ENCODE peak calls at places on chromosomes 12 and 14, in five cellular contexts. M is GM13976, B is colonic mucosa, T is HCT116, H is suprapubic skin. D is an unnamed sample.

GRCh38 chr14:69475194-69475818 is 9.2 kb upstream of the PLEKHD1 start:
- DNase-seq in M (peak), B (no peak), T (no peak), H (no peak), D (no peak)

GRCh38 chr12:90058721-90059120 is 350.1 kb upstream of the ATP2B1 start:
- DNase-seq in M (no peak), B (no peak), T (no peak), H (no peak), D (no peak)

GRCh38 chr12:30990316-30990715 is 63.8 kb downstream of the TSPAN11 start:
- DNase-seq in M (no peak), B (no peak), T (no peak), H (no peak), D (no peak)

GRCh38 chr12:132014915-132015280 is 65.2 kb downstream of the EP400 start:
- DNase-seq in M (no peak), B (no peak), T (no peak), H (no peak), D (no peak)

GRCh38 chr12:12167847-12168246 is 97.1 kb downstream of the BCL2L14 start:
- DNase-seq in M (no peak), B (no peak), T (no peak), H (no peak), D (no peak)

GRCh38 chr12:46710125-46710743 is 115.6 kb downstream of the SLC38A4 start:
- DNase-seq in M (no peak), B (no peak), T (no peak), H (no peak), D (no peak)

GRCh38 chr14:105058521-105059034 is 6.7 kb downstream of the GPR132 start:
- DNase-seq in M (no peak), B (no peak), T (no peak), H (peak), D (no peak)

GRCh38 chr12:56542164-56542563 is 20.5 kb downstream of the RBMS2 start:
- DNase-seq in M (no peak), B (no peak), T (no peak), H (no peak), D (no peak)

GRCh38 chr12:51847830-51848727 is at the start of gene FIGNL2:
- DNase-seq in M (no peak), B (no peak), T (no peak), H (no peak), D (no peak)

GRCh38 chr12:105864316-105864715 is 274.4 kb downstream of the NUAK1 start:
- DNase-seq in M (no peak), B (no peak), T (no peak), H (no peak), D (no peak)

GRCh38 chr14:23446291-23446851 is 10.9 kb upstream of the MYH7 start:
- DNase-seq in M (no peak), B (peak), T (no peak), H (no peak), D (no peak)

GRCh38 chr12:120366884-120367251 is 2.1 kb downstream of the MSI1 start:
- DNase-seq in M (no peak), B (no peak), T (no peak), H (no peak), D (no peak)

GRCh38 chr12:39626033-39626814 is 6.6 kb upstream of the ABCD2 start:
- DNase-seq in M (no peak), B (no peak), T (no peak), H (no peak), D (no peak)

GRCh38 chr12:95336387-95337067 is 118.9 kb downstream of the VEZT start:
- DNase-seq in M (no peak), B (peak), T (peak), H (peak), D (no peak)

GRCh38 chr12:51953925-51954324 is 2.4 kb downstream of the ACVR1B start:
- DNase-seq in M (no peak), B (no peak), T (no peak), H (no peak), D (no peak)

GRCh38 chr14:60590907-60591510 is 58.3 kb downstream of the SIX1 start:
- DNase-seq in M (no peak), B (no peak), T (no peak), H (no peak), D (no peak)

GRCh38 chr12:22935090-22935489 is 310.1 kb downstream of the ETNK1 start:
- DNase-seq in M (no peak), B (no peak), T (no peak), H (no peak), D (no peak)

GRCh38 chr12:53299454-53300180 is at the start of gene MYG1:
- DNase-seq in M (peak), B (peak), T (peak), H (peak), D (peak)
- TF ChIP-seq CTCF in M (no peak), B (no peak), T (no peak), H (peak), D (peak)

GRCh38 chr12:98644712-98645571 is at the start of the genes APAF1 and IKBIP:
- DNase-seq in M (peak), B (peak), T (peak), H (peak), D (peak)
- TF ChIP-seq CTCF in M (no peak), B (no peak), T (no peak), H (no peak), D (peak)

GRCh38 chr12:91364591-91365184 is 182.1 kb upstream of the DCN start:
- DNase-seq in M (no peak), B (no peak), T (no peak), H (no peak), D (no peak)

GRCh38 chr12:91373086-91373485 is 190.5 kb upstream of the DCN start:
- DNase-seq in M (no peak), B (no peak), T (no peak), H (no peak), D (no peak)

GRCh38 chr12:91370086-91370868 is 187.7 kb upstream of the DCN start:
- DNase-seq in M (no peak), B (no peak), T (no peak), H (no peak), D (no peak)

GRCh38 chr12:91361864-91362263 is 179.2 kb upstream of the DCN start:
- DNase-seq in M (peak), B (no peak), T (peak), H (no peak), D (no peak)

GRCh38 chr12:91367234-91367849 is 184.7 kb upstream of the DCN start:
- DNase-seq in M (peak), B (no peak), T (peak), H (no peak), D (no peak)
- TF ChIP-seq CTCF in M (no peak), B (no peak), T (peak), H (no peak), D (peak)

GRCh38 chr14:45610303-45610702 is 357.3 kb upstream of the MIS18BP1 start:
- DNase-seq in M (no peak), B (no peak), T (no peak), H (no peak), D (no peak)
- TF ChIP-seq CTCF in M (no peak), B (peak), T (no peak), H (no peak), D (peak)

D was measured in chondrocyte.